ENCODE peak calls at places on chromosomes 5 and 9, in seven cellular contexts. C, S, Z, N, Q, V and U are unnamed samples.
A peak's percentile ranks its signal among the peaks of the same experiment; 100 is the strongest.

GRCh38 chr9:100700689-100701318 is 122.9 kb downstream of the CAVIN4 start:
- DNase-seq in C (no peak), S (peak; percentile 65), Z (no peak), N (peak; percentile 32), Q (no peak), V (no peak), U (no peak)

GRCh38 chr9:4424038-4424437 is 66.2 kb upstream of the SLC1A1 start:
- DNase-seq in C (no peak), S (no peak), Z (no peak), N (no peak), Q (no peak), V (no peak), U (no peak)

GRCh38 chr9:15373201-15373530 is 49.5 kb upstream of the SNAPC3 start:
- DNase-seq in C (no peak), S (no peak), Z (no peak), N (no peak), Q (no peak), V (no peak), U (no peak)

GRCh38 chr5:147578228-147579024 is 68.6 kb upstream of the DPYSL3 start:
- DNase-seq in C (no peak), S (no peak), Z (no peak), N (peak; percentile 41), Q (no peak), V (no peak), U (no peak)

GRCh38 chr9:97313243-97313642 is 5.8 kb downstream of the CCDC180 start:
- DNase-seq in C (no peak), S (no peak), Z (no peak), N (no peak), Q (no peak), V (no peak), U (no peak)

GRCh38 chr9:104009853-104010252 is 84.3 kb upstream of the SMC2 start:
- DNase-seq in C (no peak), S (no peak), Z (no peak), N (no peak), Q (no peak), V (no peak), U (no peak)

GRCh38 chr5:10502130-10502529 is 60.5 kb downstream of the ROPN1L start:
- DNase-seq in C (no peak), S (no peak), Z (no peak), N (no peak), Q (no peak), V (no peak), U (no peak)

GRCh38 chr5:142969624-142970439 is 199.7 kb downstream of the ARHGAP26 start:
- DNase-seq in C (no peak), S (no peak), Z (no peak), N (no peak), Q (no peak), V (no peak), U (no peak)

GRCh38 chr5:93735378-93735777 is 6.0 kb downstream of the POU5F2 start:
- DNase-seq in C (no peak), S (no peak), Z (no peak), N (no peak), Q (no peak), V (no peak), U (no peak)

GRCh38 chr5:137933491-137933911 is 44.2 kb downstream of the PKD2L2 start:
- DNase-seq in C (no peak), S (no peak), Z (no peak), N (no peak), Q (no peak), V (no peak), U (no peak)

GRCh38 chr9:7085357-7085756 is 327.6 kb downstream of the KDM4C start:
- DNase-seq in C (no peak), S (no peak), Z (no peak), N (no peak), Q (no peak), V (no peak), U (no peak)

GRCh38 chr5:139138790-139139189 is 59.4 kb downstream of the SIL1 start:
- DNase-seq in C (peak; percentile 80), S (peak; percentile 53), Z (no peak), N (peak; percentile 45), Q (no peak), V (peak; percentile 55), U (no peak)

GRCh38 chr5:64229163-64229774 is 63.6 kb downstream of the RNF180 start:
- DNase-seq in C (no peak), S (no peak), Z (no peak), N (no peak), Q (no peak), V (no peak), U (no peak)

GRCh38 chr5:109529520-109529919 is 119.7 kb upstream of the PJA2 start:
- DNase-seq in C (peak; percentile 25), S (peak; percentile 70), Z (no peak), N (no peak), Q (peak; percentile 43), V (peak; percentile 74), U (peak; percentile 47)

DNA sequence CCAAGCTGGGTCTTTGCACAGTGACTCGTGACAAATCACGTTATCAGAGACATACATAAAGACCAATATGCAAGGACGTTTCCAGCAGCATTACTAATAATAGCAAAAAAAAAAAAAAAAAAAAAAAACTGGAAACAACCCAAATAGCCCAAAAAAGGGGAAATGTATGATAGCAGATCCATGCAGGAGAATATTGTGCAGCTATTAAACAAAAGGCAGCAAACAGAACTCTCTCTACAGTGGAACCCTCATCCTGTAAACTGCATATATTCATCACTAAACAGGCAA is 37.7 kb downstream of the C5orf15 start:
- DNase-seq in C (no peak), S (no peak), Z (no peak), N (no peak), Q (no peak), V (no peak), U (no peak)
- TF ChIP-seq CTCF in C (no peak), S (no peak), Z (no peak), N (no peak), Q (no peak), V (no peak), U (no peak)

GRCh38 chr5:14351086-14351661 is 208.0 kb downstream of the TRIO start:
- DNase-seq in C (no peak), S (no peak), Z (no peak), N (no peak), Q (no peak), V (no peak), U (no peak)

GRCh38 chr5:14356305-14356704 is 213.2 kb downstream of the TRIO start:
- DNase-seq in C (no peak), S (no peak), Z (no peak), N (no peak), Q (no peak), V (no peak), U (no peak)

GRCh38 chr5:14357441-14357840 is 214.3 kb downstream of the TRIO start:
- DNase-seq in C (no peak), S (no peak), Z (no peak), N (no peak), Q (no peak), V (no peak), U (no peak)

GRCh38 chr5:14351845-14352712 is 208.9 kb downstream of the TRIO start:
- DNase-seq in C (peak; percentile 57), S (peak; percentile 74), Z (peak; percentile 66), N (peak; percentile 27), Q (peak; percentile 66), V (peak; percentile 39), U (peak; percentile 66)

DNA sequence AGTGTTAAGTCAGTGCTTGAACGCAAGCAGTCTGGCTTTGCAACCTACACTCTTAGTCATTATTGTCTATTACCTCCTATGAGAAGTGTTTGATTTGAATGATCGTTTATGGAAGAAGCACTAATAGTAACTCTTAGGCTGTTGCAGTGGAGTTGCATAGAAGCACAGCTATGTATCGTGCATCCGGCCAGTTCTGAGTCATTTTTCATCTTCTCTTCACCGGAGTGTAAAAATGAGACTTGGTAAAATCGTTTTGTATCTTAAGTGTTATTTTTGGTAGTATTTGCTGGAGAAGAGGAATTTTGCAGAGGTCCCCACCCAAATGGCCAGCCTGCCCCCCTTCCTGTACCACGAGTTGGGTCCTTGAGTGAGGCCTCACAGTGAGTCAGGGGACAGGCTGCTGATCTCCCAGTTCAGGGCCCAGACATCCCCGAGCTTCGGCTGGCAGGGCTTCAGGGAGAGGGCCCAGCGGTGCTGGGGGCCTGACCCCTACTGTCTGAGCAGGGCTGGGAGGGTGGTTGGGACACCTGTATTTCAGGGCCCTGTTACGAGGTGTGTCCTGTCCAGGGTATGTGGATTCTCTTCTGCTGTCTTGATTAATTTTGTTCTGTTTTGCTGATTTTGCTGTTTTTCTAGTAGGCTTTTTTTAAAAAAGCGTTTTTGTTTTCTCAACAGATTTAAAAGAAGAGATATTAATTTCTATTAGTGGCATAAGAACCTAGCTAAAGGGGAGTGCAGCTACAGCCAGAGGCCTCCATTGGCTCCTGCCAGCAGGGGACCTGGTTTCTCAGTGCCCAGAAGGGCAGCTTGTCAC is 210.7 kb downstream of the TRIO start:
- DNase-seq in C (no peak), S (no peak), Z (no peak), N (no peak), Q (no peak), V (no peak), U (no peak)
- TF ChIP-seq POLR2A in C (no peak), S (no peak), Z (no peak), N (no peak), Q (no peak), V (no peak), U (no peak)

GRCh38 chr9:81586786-81587185 is 102.6 kb downstream of the TLE1 start:
- DNase-seq in C (no peak), S (no peak), Z (no peak), N (no peak), Q (no peak), V (no peak), U (no peak)
- H3K36me3 ChIP-seq in C (peaks cover 66% of the 10 kb centered on the region), S (peaks cover 5% of the 10 kb centered on the region), Z (peaks cover 6% of the 10 kb centered on the region), N (no peaks in the 10 kb centered on the region), Q (no peaks in the 10 kb centered on the region), V (no peaks in the 10 kb centered on the region), U (peaks cover 18% of the 10 kb centered on the region)

DNA sequence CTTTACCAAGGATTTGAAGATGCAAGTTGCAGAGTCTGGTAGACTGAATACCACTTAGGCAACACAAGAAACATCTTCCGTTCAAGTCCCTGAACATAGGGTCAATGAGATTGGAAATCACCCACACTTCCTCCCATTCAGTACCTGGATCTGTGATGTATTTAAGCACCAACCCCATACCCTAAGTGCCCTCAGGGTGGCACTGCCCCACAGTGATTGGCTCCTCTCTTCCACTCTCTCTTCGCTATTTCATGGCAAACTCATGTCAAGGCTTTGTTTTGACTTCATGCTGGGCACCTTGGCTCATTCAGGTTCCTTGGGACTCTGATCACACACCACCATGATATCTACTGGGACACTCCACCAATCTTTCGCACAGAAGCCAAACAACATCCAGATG is 53.7 kb downstream of the GGTA1 start:
- DNase-seq in C (no peak), S (no peak), Z (no peak), N (peak; percentile 8), Q (no peak), V (no peak), U (no peak)
- TF ChIP-seq CTCF in C (no peak), S (no peak), Z (no peak), N (peak; percentile 58), Q (no peak), V (no peak), U (no peak)